ENCODE peak calls at places on chromosomes 2 and 18, in eight cellular contexts. W, A, G, T, F, B, U and P are unnamed samples.

GRCh38 chr2:42897386-42897785 is 105.0 kb upstream of the HAAO start:
- DNase-seq in W (peak), A (no peak), G (no peak), T (no peak), F (no peak), B (no peak), U (no peak), P (no peak)

GRCh38 chr18:9926977-9927376 is 13.2 kb downstream of the VAPA start:
- DNase-seq in W (no peak), A (no peak), G (no peak), T (no peak), F (no peak), B (no peak), U (no peak), P (no peak)

GRCh38 chr18:2978626-2979025 is 34.3 kb downstream of the LPIN2 start:
- DNase-seq in W (no peak), A (peak), G (peak), T (peak), F (peak), B (peak), U (no peak), P (no peak)

GRCh38 chr2:30702694-30703093 is 104.6 kb downstream of the CAPN13 start:
- DNase-seq in W (no peak), A (no peak), G (no peak), T (no peak), F (no peak), B (no peak), U (no peak), P (no peak)

GRCh38 chr2:158753561-158754302 is 41.4 kb upstream of the DAPL1 start:
- DNase-seq in W (peak), A (peak), G (peak), T (peak), F (peak), B (peak), U (no peak), P (no peak)

GRCh38 chr18:12393510-12393909 is 14.2 kb upstream of the PRELID3A start:
- DNase-seq in W (no peak), A (no peak), G (no peak), T (no peak), F (no peak), B (no peak), U (no peak), P (no peak)

GRCh38 chr2:64186698-64187605 is 42.7 kb upstream of the PELI1 start:
- DNase-seq in W (no peak), A (no peak), G (no peak), T (no peak), F (peak), B (no peak), U (no peak), P (no peak)

GRCh38 chr2:9473308-9473984 is 905 bp upstream of the IAH1 start:
- DNase-seq in W (no peak), A (no peak), G (peak), T (peak), F (no peak), B (no peak), U (no peak), P (no peak)

GRCh38 chr2:189466656-189467055 is 25.4 kb downstream of the WDR75 start:
- DNase-seq in W (no peak), A (peak), G (peak), T (peak), F (peak), B (no peak), U (no peak), P (peak)

GRCh38 chr2:237744613-237745249 is 53.8 kb upstream of the RBM44 start:
- DNase-seq in W (peak), A (peak), G (peak), T (peak), F (peak), B (peak), U (peak), P (peak)

GRCh38 chr18:52694804-52695203 is 354.8 kb downstream of the DCC start:
- DNase-seq in W (no peak), A (no peak), G (peak), T (peak), F (peak), B (peak), U (no peak), P (no peak)

GRCh38 chr2:75309596-75310290 is 110.4 kb upstream of the TACR1 start:
- DNase-seq in W (no peak), A (no peak), G (no peak), T (no peak), F (peak), B (no peak), U (no peak), P (no peak)

GRCh38 chr2:55986700-55987440 is 63.3 kb upstream of the EFEMP1 start:
- DNase-seq in W (no peak), A (no peak), G (no peak), T (no peak), F (peak), B (no peak), U (no peak), P (no peak)

GRCh38 chr2:239466755-239467271 is 66.0 kb upstream of the HDAC4 start:
- DNase-seq in W (no peak), A (no peak), G (no peak), T (no peak), F (no peak), B (no peak), U (no peak), P (no peak)

GRCh38 chr2:205571300-205571858 is 110.9 kb upstream of the NRP2 start:
- DNase-seq in W (peak), A (no peak), G (no peak), T (no peak), F (no peak), B (no peak), U (no peak), P (no peak)

GRCh38 chr2:95024960-95025405 is 525 bp upstream of the MAL start:
- DNase-seq in W (no peak), A (no peak), G (no peak), T (no peak), F (no peak), B (no peak), U (no peak), P (no peak)

GRCh38 chr2:128970332-128971116 is 651.9 kb upstream of the HS6ST1 start:
- DNase-seq in W (no peak), A (no peak), G (no peak), T (no peak), F (no peak), B (no peak), U (no peak), P (no peak)

GRCh38 chr2:120177973-120178372 is 45.2 kb downstream of the TMEM185B start:
- DNase-seq in W (no peak), A (no peak), G (no peak), T (no peak), F (no peak), B (no peak), U (no peak), P (no peak)

GRCh38 chr2:159211447-159212396 is 74.8 kb downstream of the WDSUB1 start:
- DNase-seq in W (no peak), A (no peak), G (no peak), T (no peak), F (no peak), B (no peak), U (no peak), P (no peak)

GRCh38 chr2:237529452-237530402 is 36.6 kb upstream of the PRLH start:
- DNase-seq in W (no peak), A (no peak), G (no peak), T (no peak), F (no peak), B (no peak), U (no peak), P (no peak)

GRCh38 chr2:196213252-196213651 is 41.9 kb upstream of the STK17B start:
- DNase-seq in W (no peak), A (no peak), G (no peak), T (no peak), F (no peak), B (no peak), U (no peak), P (no peak)

GRCh38 chr18:62521588-62521987 is 1.2 kb upstream of the ZCCHC2 start:
- DNase-seq in W (no peak), A (no peak), G (no peak), T (no peak), F (no peak), B (no peak), U (no peak), P (no peak)

GRCh38 chr2:62443886-62444285 is 62.1 kb downstream of the TMEM17 start:
- DNase-seq in W (no peak), A (no peak), G (no peak), T (no peak), F (no peak), B (no peak), U (no peak), P (no peak)

GRCh38 chr2:169112841-169113240 is 43.5 kb downstream of the DHRS9 start:
- DNase-seq in W (no peak), A (no peak), G (no peak), T (no peak), F (no peak), B (no peak), U (no peak), P (no peak)

GRCh38 chr18:34224423-34225217 is at the start of gene NOL4:
- DNase-seq in W (peak), A (peak), G (no peak), T (peak), F (peak), B (no peak), U (no peak), P (peak)

GRCh38 chr2:223538920-223539440 is 63.2 kb downstream of the SCG2 start:
- DNase-seq in W (no peak), A (no peak), G (no peak), T (no peak), F (no peak), B (no peak), U (no peak), P (no peak)